ENCODE peak calls at places on chromosome 18, in ten cellular contexts. X is right atrium auricular region; M is SJSA1; S is T-helper 9 cell; V is activated T-cell treated with anti-CD3 and anti-CD28 coated beads, Interleukin-2, amount 50 U/mL, for 4 hours; W is CD4-positive, alpha-beta T cell; P is lower lobe of right lung; K is GM04503; Y is AG09309; B is heart right ventricle. Z is an unnamed sample.
A peak's percentile ranks its signal among the peaks of the same experiment; 100 is the strongest.

GRCh38 chr18:59249186-59249774 is 24.0 kb downstream of the RAX start:
- DNase-seq in X (no peak), M (no peak), S (no peak), V (no peak), W (no peak), P (no peak), K (peak; percentile 71), Y (peak; percentile 77), B (no peak), Z (no peak)

GRCh38 chr18:35526476-35527120 is 28.8 kb upstream of the INO80C start:
- DNase-seq in X (no peak), M (no peak), S (no peak), V (no peak), W (no peak), P (peak; percentile 59), K (no peak), Y (no peak), B (no peak), Z (no peak)

GRCh38 chr18:74065366-74065765 is 82.3 kb downstream of the FBXO15 start:
- DNase-seq in X (no peak), M (no peak), S (no peak), V (no peak), W (no peak), P (no peak), K (no peak), Y (no peak), B (no peak), Z (no peak)

GRCh38 chr18:50622320-50622719 is 62.4 kb downstream of the MAPK4 start:
- DNase-seq in X (no peak), M (no peak), S (no peak), V (no peak), W (no peak), P (no peak), K (no peak), Y (no peak), B (no peak), Z (no peak)

GRCh38 chr18:53467756-53468155 is 756.7 kb downstream of the MBD2 start:
- DNase-seq in X (no peak), M (no peak), S (no peak), V (no peak), W (no peak), P (no peak), K (no peak), Y (no peak), B (no peak), Z (no peak)

GRCh38 chr18:48901145-48902022 is 49.4 kb downstream of the SMAD7 start:
- DNase-seq in X (no peak), M (no peak), S (no peak), V (no peak), W (no peak), P (no peak), K (no peak), Y (no peak), B (no peak), Z (peak; percentile 7)

GRCh38 chr18:28736951-28737350 is 560.0 kb upstream of the CDH2 start:
- DNase-seq in X (no peak), M (no peak), S (no peak), V (no peak), W (no peak), P (no peak), K (no peak), Y (no peak), B (no peak), Z (no peak)

GRCh38 chr18:9914584-9915290 is 921 bp downstream of the VAPA start:
- DNase-seq in X (peak; percentile 74), M (peak; percentile 85), S (peak; percentile 73), V (peak; percentile 69), W (peak; percentile 78), P (peak; percentile 89), K (peak; percentile 29), Y (peak; percentile 50), B (peak; percentile 67), Z (peak; percentile 91)